ENCODE peak calls at places on chromosomes 1 and 21, in eight cellular contexts. One of them, this sample, is unnamed.

GRCh38 chr1:203284411-203285208 is 20.7 kb upstream of the BTG2 start:
- DNase-seq in left ventricle myocardium inferior: no peak
- DNase-seq in T1000: no peak
- DNase-seq in cerebellar cortex: no peak
- DNase-seq in small intestine: peak
- DNase-seq in stimulated activated CD4-positive, alpha-beta T cell treated with anti-CD3 and anti-CD28 coated beads, Interleukin-2, amount 100 ng/mL, for 24 hours: no peak
- DNase-seq in RWPE1: no peak
- DNase-seq in activated T-cell treated with anti-CD3 and anti-CD28 coated beads for 1 hour: no peak
- DNase-seq in this sample: no peak

GRCh38 chr1:181033799-181034391 is at the start of gene MR1:
- DNase-seq in left ventricle myocardium inferior: no peak
- DNase-seq in cerebellar cortex: peak
- DNase-seq in stimulated activated CD4-positive, alpha-beta T cell treated with anti-CD3 and anti-CD28 coated beads, Interleukin-2, amount 100 ng/mL, for 24 hours: peak
- DNase-seq in RWPE1: peak
- DNase-seq in activated T-cell treated with anti-CD3 and anti-CD28 coated beads for 1 hour: no peak
- DNase-seq in T1000: peak
- DNase-seq in small intestine: peak
- DNase-seq in this sample: no peak

GRCh38 chr1:93979718-93980319 is 70.6 kb upstream of the GCLM start:
- DNase-seq in T1000: no peak
- DNase-seq in activated T-cell treated with anti-CD3 and anti-CD28 coated beads for 1 hour: no peak
- DNase-seq in stimulated activated CD4-positive, alpha-beta T cell treated with anti-CD3 and anti-CD28 coated beads, Interleukin-2, amount 100 ng/mL, for 24 hours: no peak
- DNase-seq in cerebellar cortex: peak
- DNase-seq in left ventricle myocardium inferior: peak
- DNase-seq in RWPE1: no peak
- DNase-seq in small intestine: peak
- DNase-seq in this sample: no peak

GRCh38 chr1:176227579-176227978 is 20.5 kb upstream of the COP1 start:
- DNase-seq in T1000: no peak
- DNase-seq in stimulated activated CD4-positive, alpha-beta T cell treated with anti-CD3 and anti-CD28 coated beads, Interleukin-2, amount 100 ng/mL, for 24 hours: no peak
- DNase-seq in cerebellar cortex: no peak
- DNase-seq in left ventricle myocardium inferior: no peak
- DNase-seq in activated T-cell treated with anti-CD3 and anti-CD28 coated beads for 1 hour: no peak
- DNase-seq in RWPE1: no peak
- DNase-seq in small intestine: no peak
- DNase-seq in this sample: no peak

GRCh38 chr21:42799516-42799915 is 79.8 kb downstream of the WDR4 start:
- DNase-seq in small intestine: peak
- DNase-seq in left ventricle myocardium inferior: no peak
- DNase-seq in cerebellar cortex: no peak
- DNase-seq in stimulated activated CD4-positive, alpha-beta T cell treated with anti-CD3 and anti-CD28 coated beads, Interleukin-2, amount 100 ng/mL, for 24 hours: peak
- DNase-seq in activated T-cell treated with anti-CD3 and anti-CD28 coated beads for 1 hour: no peak
- DNase-seq in T1000: no peak
- DNase-seq in RWPE1: peak
- DNase-seq in this sample: no peak

GRCh38 chr1:180343931-180344406 is 113.9 kb downstream of the LHX4 start:
- DNase-seq in activated T-cell treated with anti-CD3 and anti-CD28 coated beads for 1 hour: no peak
- DNase-seq in small intestine: peak
- DNase-seq in left ventricle myocardium inferior: no peak
- DNase-seq in RWPE1: no peak
- DNase-seq in cerebellar cortex: peak
- DNase-seq in stimulated activated CD4-positive, alpha-beta T cell treated with anti-CD3 and anti-CD28 coated beads, Interleukin-2, amount 100 ng/mL, for 24 hours: no peak
- DNase-seq in T1000: no peak
- DNase-seq in this sample: no peak

GRCh38 chr1:200366577-200367253 is 43.1 kb downstream of the ZNF281 start:
- DNase-seq in left ventricle myocardium inferior: no peak
- DNase-seq in small intestine: no peak
- DNase-seq in cerebellar cortex: no peak
- DNase-seq in stimulated activated CD4-positive, alpha-beta T cell treated with anti-CD3 and anti-CD28 coated beads, Interleukin-2, amount 100 ng/mL, for 24 hours: no peak
- DNase-seq in T1000: no peak
- DNase-seq in RWPE1: no peak
- DNase-seq in activated T-cell treated with anti-CD3 and anti-CD28 coated beads for 1 hour: no peak
- DNase-seq in this sample: no peak

GRCh38 chr1:238738942-238739341 is 647.4 kb upstream of the CHRM3 start:
- DNase-seq in activated T-cell treated with anti-CD3 and anti-CD28 coated beads for 1 hour: no peak
- DNase-seq in RWPE1: no peak
- DNase-seq in left ventricle myocardium inferior: no peak
- DNase-seq in cerebellar cortex: no peak
- DNase-seq in T1000: no peak
- DNase-seq in small intestine: no peak
- DNase-seq in stimulated activated CD4-positive, alpha-beta T cell treated with anti-CD3 and anti-CD28 coated beads, Interleukin-2, amount 100 ng/mL, for 24 hours: no peak
- DNase-seq in this sample: no peak

GRCh38 chr1:155858805-155859233 is 548 bp upstream of the SYT11 start:
- DNase-seq in left ventricle myocardium inferior: peak
- DNase-seq in T1000: no peak
- DNase-seq in activated T-cell treated with anti-CD3 and anti-CD28 coated beads for 1 hour: no peak
- DNase-seq in stimulated activated CD4-positive, alpha-beta T cell treated with anti-CD3 and anti-CD28 coated beads, Interleukin-2, amount 100 ng/mL, for 24 hours: peak
- DNase-seq in small intestine: no peak
- DNase-seq in cerebellar cortex: no peak
- DNase-seq in RWPE1: peak
- DNase-seq in this sample: no peak

GRCh38 chr1:184457500-184457899 is 70.7 kb downstream of the C1orf21 start:
- DNase-seq in T1000: no peak
- DNase-seq in left ventricle myocardium inferior: no peak
- DNase-seq in activated T-cell treated with anti-CD3 and anti-CD28 coated beads for 1 hour: no peak
- DNase-seq in stimulated activated CD4-positive, alpha-beta T cell treated with anti-CD3 and anti-CD28 coated beads, Interleukin-2, amount 100 ng/mL, for 24 hours: no peak
- DNase-seq in small intestine: no peak
- DNase-seq in cerebellar cortex: peak
- DNase-seq in RWPE1: no peak
- DNase-seq in this sample: no peak

GRCh38 chr1:99650773-99651437 is 5.0 kb downstream of the PALMD start:
- DNase-seq in activated T-cell treated with anti-CD3 and anti-CD28 coated beads for 1 hour: no peak
- DNase-seq in cerebellar cortex: no peak
- DNase-seq in RWPE1: no peak
- DNase-seq in stimulated activated CD4-positive, alpha-beta T cell treated with anti-CD3 and anti-CD28 coated beads, Interleukin-2, amount 100 ng/mL, for 24 hours: no peak
- DNase-seq in small intestine: no peak
- DNase-seq in T1000: no peak
- DNase-seq in left ventricle myocardium inferior: no peak
- DNase-seq in this sample: no peak

GRCh38 chr1:223363856-223364684 is at the start of gene SUSD4:
- DNase-seq in RWPE1: peak
- DNase-seq in small intestine: peak
- DNase-seq in stimulated activated CD4-positive, alpha-beta T cell treated with anti-CD3 and anti-CD28 coated beads, Interleukin-2, amount 100 ng/mL, for 24 hours: peak
- DNase-seq in left ventricle myocardium inferior: peak
- DNase-seq in T1000: no peak
- DNase-seq in activated T-cell treated with anti-CD3 and anti-CD28 coated beads for 1 hour: peak
- DNase-seq in cerebellar cortex: peak
- DNase-seq in this sample: peak

GRCh38 chr21:30719401-30719800 is 824 bp upstream of the KRTAP21-3 start:
- DNase-seq in RWPE1: no peak
- DNase-seq in cerebellar cortex: no peak
- DNase-seq in left ventricle myocardium inferior: no peak
- DNase-seq in activated T-cell treated with anti-CD3 and anti-CD28 coated beads for 1 hour: no peak
- DNase-seq in small intestine: no peak
- DNase-seq in stimulated activated CD4-positive, alpha-beta T cell treated with anti-CD3 and anti-CD28 coated beads, Interleukin-2, amount 100 ng/mL, for 24 hours: no peak
- DNase-seq in T1000: no peak
- DNase-seq in this sample: no peak

GRCh38 chr1:46489638-46490602 is at the start of gene DMBX1:
- DNase-seq in cerebellar cortex: no peak
- DNase-seq in activated T-cell treated with anti-CD3 and anti-CD28 coated beads for 1 hour: no peak
- DNase-seq in T1000: peak
- DNase-seq in RWPE1: peak
- DNase-seq in small intestine: peak
- DNase-seq in left ventricle myocardium inferior: no peak
- DNase-seq in stimulated activated CD4-positive, alpha-beta T cell treated with anti-CD3 and anti-CD28 coated beads, Interleukin-2, amount 100 ng/mL, for 24 hours: peak
- DNase-seq in this sample: peak

GRCh38 chr1:226550671-226551041 is 2.1 kb downstream of the STUM start:
- DNase-seq in RWPE1: no peak
- DNase-seq in small intestine: no peak
- DNase-seq in left ventricle myocardium inferior: no peak
- DNase-seq in cerebellar cortex: no peak
- DNase-seq in stimulated activated CD4-positive, alpha-beta T cell treated with anti-CD3 and anti-CD28 coated beads, Interleukin-2, amount 100 ng/mL, for 24 hours: no peak
- DNase-seq in T1000: no peak
- DNase-seq in activated T-cell treated with anti-CD3 and anti-CD28 coated beads for 1 hour: no peak
- DNase-seq in this sample: no peak

GRCh38 chr1:242065813-242066212 is 66.9 kb upstream of the MAP1LC3C start:
- DNase-seq in left ventricle myocardium inferior: no peak
- DNase-seq in RWPE1: no peak
- DNase-seq in T1000: no peak
- DNase-seq in activated T-cell treated with anti-CD3 and anti-CD28 coated beads for 1 hour: no peak
- DNase-seq in stimulated activated CD4-positive, alpha-beta T cell treated with anti-CD3 and anti-CD28 coated beads, Interleukin-2, amount 100 ng/mL, for 24 hours: no peak
- DNase-seq in cerebellar cortex: no peak
- DNase-seq in small intestine: no peak
- DNase-seq in this sample: no peak

GRCh38 chr1:31373897-31374486 is 1.1 kb upstream of the FABP3 start:
- DNase-seq in activated T-cell treated with anti-CD3 and anti-CD28 coated beads for 1 hour: no peak
- DNase-seq in stimulated activated CD4-positive, alpha-beta T cell treated with anti-CD3 and anti-CD28 coated beads, Interleukin-2, amount 100 ng/mL, for 24 hours: no peak
- DNase-seq in RWPE1: no peak
- DNase-seq in small intestine: no peak
- DNase-seq in T1000: no peak
- DNase-seq in cerebellar cortex: no peak
- DNase-seq in left ventricle myocardium inferior: no peak
- DNase-seq in this sample: no peak

GRCh38 chr1:201511925-201512539 is 5.1 kb upstream of the CSRP1 start:
- DNase-seq in RWPE1: no peak
- DNase-seq in T1000: no peak
- DNase-seq in stimulated activated CD4-positive, alpha-beta T cell treated with anti-CD3 and anti-CD28 coated beads, Interleukin-2, amount 100 ng/mL, for 24 hours: no peak
- DNase-seq in activated T-cell treated with anti-CD3 and anti-CD28 coated beads for 1 hour: no peak
- DNase-seq in cerebellar cortex: peak
- DNase-seq in left ventricle myocardium inferior: peak
- DNase-seq in small intestine: no peak
- DNase-seq in this sample: peak

GRCh38 chr1:158496379-158496778 is 24.4 kb downstream of the OR10R2 start:
- DNase-seq in stimulated activated CD4-positive, alpha-beta T cell treated with anti-CD3 and anti-CD28 coated beads, Interleukin-2, amount 100 ng/mL, for 24 hours: no peak
- DNase-seq in small intestine: no peak
- DNase-seq in left ventricle myocardium inferior: no peak
- DNase-seq in activated T-cell treated with anti-CD3 and anti-CD28 coated beads for 1 hour: no peak
- DNase-seq in T1000: no peak
- DNase-seq in cerebellar cortex: peak
- DNase-seq in RWPE1: no peak
- DNase-seq in this sample: no peak

GRCh38 chr1:56676571-56677035 is 31.5 kb downstream of the PRKAA2 start:
- DNase-seq in stimulated activated CD4-positive, alpha-beta T cell treated with anti-CD3 and anti-CD28 coated beads, Interleukin-2, amount 100 ng/mL, for 24 hours: no peak
- DNase-seq in small intestine: no peak
- DNase-seq in activated T-cell treated with anti-CD3 and anti-CD28 coated beads for 1 hour: no peak
- DNase-seq in cerebellar cortex: no peak
- DNase-seq in left ventricle myocardium inferior: no peak
- DNase-seq in RWPE1: peak
- DNase-seq in T1000: peak
- DNase-seq in this sample: no peak

GRCh38 chr1:150233359-150234308 is 2.3 kb downstream of the ANP32E start:
- DNase-seq in small intestine: peak
- DNase-seq in activated T-cell treated with anti-CD3 and anti-CD28 coated beads for 1 hour: no peak
- DNase-seq in left ventricle myocardium inferior: no peak
- DNase-seq in T1000: no peak
- DNase-seq in stimulated activated CD4-positive, alpha-beta T cell treated with anti-CD3 and anti-CD28 coated beads, Interleukin-2, amount 100 ng/mL, for 24 hours: peak
- DNase-seq in RWPE1: no peak
- DNase-seq in cerebellar cortex: peak
- DNase-seq in this sample: no peak

GRCh38 chr1:71200503-71200902 is 119.7 kb upstream of the ZRANB2 start:
- DNase-seq in T1000: no peak
- DNase-seq in cerebellar cortex: no peak
- DNase-seq in left ventricle myocardium inferior: no peak
- DNase-seq in RWPE1: no peak
- DNase-seq in activated T-cell treated with anti-CD3 and anti-CD28 coated beads for 1 hour: no peak
- DNase-seq in small intestine: no peak
- DNase-seq in stimulated activated CD4-positive, alpha-beta T cell treated with anti-CD3 and anti-CD28 coated beads, Interleukin-2, amount 100 ng/mL, for 24 hours: no peak
- DNase-seq in this sample: no peak

GRCh38 chr1:199172286-199173124 is 533.7 kb downstream of the PTPRC start:
- DNase-seq in activated T-cell treated with anti-CD3 and anti-CD28 coated beads for 1 hour: no peak
- DNase-seq in stimulated activated CD4-positive, alpha-beta T cell treated with anti-CD3 and anti-CD28 coated beads, Interleukin-2, amount 100 ng/mL, for 24 hours: no peak
- DNase-seq in T1000: no peak
- DNase-seq in cerebellar cortex: no peak
- DNase-seq in RWPE1: no peak
- DNase-seq in small intestine: no peak
- DNase-seq in left ventricle myocardium inferior: no peak
- DNase-seq in this sample: no peak

GRCh38 chr1:52238887-52239707 is 97.2 kb downstream of the ZFYVE9 start:
- DNase-seq in RWPE1: no peak
- DNase-seq in small intestine: no peak
- DNase-seq in T1000: no peak
- DNase-seq in left ventricle myocardium inferior: no peak
- DNase-seq in cerebellar cortex: no peak
- DNase-seq in stimulated activated CD4-positive, alpha-beta T cell treated with anti-CD3 and anti-CD28 coated beads, Interleukin-2, amount 100 ng/mL, for 24 hours: no peak
- DNase-seq in activated T-cell treated with anti-CD3 and anti-CD28 coated beads for 1 hour: no peak
- DNase-seq in this sample: no peak

GRCh38 chr1:29687601-29688244 is 451.4 kb downstream of the PTPRU start:
- DNase-seq in left ventricle myocardium inferior: no peak
- DNase-seq in cerebellar cortex: no peak
- DNase-seq in stimulated activated CD4-positive, alpha-beta T cell treated with anti-CD3 and anti-CD28 coated beads, Interleukin-2, amount 100 ng/mL, for 24 hours: no peak
- DNase-seq in RWPE1: no peak
- DNase-seq in T1000: no peak
- DNase-seq in activated T-cell treated with anti-CD3 and anti-CD28 coated beads for 1 hour: no peak
- DNase-seq in small intestine: no peak
- DNase-seq in this sample: peak

GRCh38 chr1:66980745-66981367 is 56.1 kb downstream of the MIER1 start:
- DNase-seq in cerebellar cortex: no peak
- DNase-seq in small intestine: peak
- DNase-seq in stimulated activated CD4-positive, alpha-beta T cell treated with anti-CD3 and anti-CD28 coated beads, Interleukin-2, amount 100 ng/mL, for 24 hours: no peak
- DNase-seq in left ventricle myocardium inferior: no peak
- DNase-seq in T1000: no peak
- DNase-seq in activated T-cell treated with anti-CD3 and anti-CD28 coated beads for 1 hour: no peak
- DNase-seq in RWPE1: no peak
- DNase-seq in this sample: no peak

GRCh38 chr1:42006093-42006492 is 87.4 kb upstream of the HIVEP3 start:
- DNase-seq in stimulated activated CD4-positive, alpha-beta T cell treated with anti-CD3 and anti-CD28 coated beads, Interleukin-2, amount 100 ng/mL, for 24 hours: no peak
- DNase-seq in cerebellar cortex: no peak
- DNase-seq in small intestine: no peak
- DNase-seq in activated T-cell treated with anti-CD3 and anti-CD28 coated beads for 1 hour: no peak
- DNase-seq in T1000: no peak
- DNase-seq in left ventricle myocardium inferior: no peak
- DNase-seq in RWPE1: no peak
- DNase-seq in this sample: no peak

GRCh38 chr21:41346758-41347157 is 15.1 kb upstream of the MX2 start:
- DNase-seq in left ventricle myocardium inferior: no peak
- DNase-seq in stimulated activated CD4-positive, alpha-beta T cell treated with anti-CD3 and anti-CD28 coated beads, Interleukin-2, amount 100 ng/mL, for 24 hours: no peak
- DNase-seq in activated T-cell treated with anti-CD3 and anti-CD28 coated beads for 1 hour: no peak
- DNase-seq in RWPE1: no peak
- DNase-seq in small intestine: no peak
- DNase-seq in cerebellar cortex: no peak
- DNase-seq in T1000: no peak
- DNase-seq in this sample: no peak

GRCh38 chr21:27423906-27424595 is 457.2 kb upstream of the ADAMTS5 start:
- DNase-seq in RWPE1: no peak
- DNase-seq in activated T-cell treated with anti-CD3 and anti-CD28 coated beads for 1 hour: no peak
- DNase-seq in stimulated activated CD4-positive, alpha-beta T cell treated with anti-CD3 and anti-CD28 coated beads, Interleukin-2, amount 100 ng/mL, for 24 hours: no peak
- DNase-seq in small intestine: peak
- DNase-seq in T1000: no peak
- DNase-seq in left ventricle myocardium inferior: no peak
- DNase-seq in cerebellar cortex: no peak
- DNase-seq in this sample: no peak

GRCh38 chr1:210384625-210385024 is 55.9 kb downstream of the HHAT start:
- DNase-seq in RWPE1: no peak
- DNase-seq in T1000: no peak
- DNase-seq in small intestine: no peak
- DNase-seq in stimulated activated CD4-positive, alpha-beta T cell treated with anti-CD3 and anti-CD28 coated beads, Interleukin-2, amount 100 ng/mL, for 24 hours: no peak
- DNase-seq in cerebellar cortex: no peak
- DNase-seq in left ventricle myocardium inferior: no peak
- DNase-seq in activated T-cell treated with anti-CD3 and anti-CD28 coated beads for 1 hour: no peak
- DNase-seq in this sample: no peak

GRCh38 chr1:70948618-70949017 is 99.0 kb downstream of the PTGER3 start:
- DNase-seq in RWPE1: no peak
- DNase-seq in small intestine: no peak
- DNase-seq in left ventricle myocardium inferior: no peak
- DNase-seq in stimulated activated CD4-positive, alpha-beta T cell treated with anti-CD3 and anti-CD28 coated beads, Interleukin-2, amount 100 ng/mL, for 24 hours: no peak
- DNase-seq in T1000: no peak
- DNase-seq in activated T-cell treated with anti-CD3 and anti-CD28 coated beads for 1 hour: no peak
- DNase-seq in cerebellar cortex: no peak
- DNase-seq in this sample: no peak

GRCh38 chr1:17200756-17201155 is 4.2 kb upstream of the PADI1 start:
- DNase-seq in stimulated activated CD4-positive, alpha-beta T cell treated with anti-CD3 and anti-CD28 coated beads, Interleukin-2, amount 100 ng/mL, for 24 hours: no peak
- DNase-seq in T1000: no peak
- DNase-seq in small intestine: no peak
- DNase-seq in activated T-cell treated with anti-CD3 and anti-CD28 coated beads for 1 hour: no peak
- DNase-seq in RWPE1: no peak
- DNase-seq in left ventricle myocardium inferior: no peak
- DNase-seq in cerebellar cortex: no peak
- DNase-seq in this sample: no peak

GRCh38 chr1:55472784-55473183 is 257.6 kb upstream of the USP24 start:
- DNase-seq in T1000: no peak
- DNase-seq in small intestine: no peak
- DNase-seq in left ventricle myocardium inferior: no peak
- DNase-seq in cerebellar cortex: no peak
- DNase-seq in stimulated activated CD4-positive, alpha-beta T cell treated with anti-CD3 and anti-CD28 coated beads, Interleukin-2, amount 100 ng/mL, for 24 hours: no peak
- DNase-seq in activated T-cell treated with anti-CD3 and anti-CD28 coated beads for 1 hour: no peak
- DNase-seq in RWPE1: peak
- DNase-seq in this sample: no peak

GRCh38 chr1:225450491-225451191 is 22.8 kb upstream of the LBR start:
- DNase-seq in activated T-cell treated with anti-CD3 and anti-CD28 coated beads for 1 hour: no peak
- DNase-seq in left ventricle myocardium inferior: no peak
- DNase-seq in small intestine: no peak
- DNase-seq in RWPE1: no peak
- DNase-seq in T1000: no peak
- DNase-seq in stimulated activated CD4-positive, alpha-beta T cell treated with anti-CD3 and anti-CD28 coated beads, Interleukin-2, amount 100 ng/mL, for 24 hours: no peak
- DNase-seq in cerebellar cortex: no peak
- DNase-seq in this sample: no peak

This sample was measured in ecto neural progenitor cell.